ENCODE peak calls at places on chromosomes 16 and 17, in four cellular contexts. N, L, Y and D are unnamed samples.

GRCh38 chr17:7017827-7018200 is 5.0 kb upstream of the BCL6B start:
- DNase-seq in N (no peak), L (no peak), Y (no peak), D (no peak)

GRCh38 chr16:11353158-11353557 is 7.9 kb downstream of the RMI2 start:
- DNase-seq in N (no peak), L (no peak), Y (no peak), D (no peak)

GRCh38 chr17:48113201-48113676 is 5.7 kb downstream of the SNX11 start:
- DNase-seq in N (no peak), L (no peak), Y (peak), D (no peak)

GRCh38 chr17:19670906-19671305 is 22.4 kb downstream of the ALDH3A2 start:
- DNase-seq in N (no peak), L (no peak), Y (no peak), D (no peak)

GRCh38 chr16:1656808-1657617 is 21.1 kb upstream of the JPT2 start:
- DNase-seq in N (peak), L (no peak), Y (no peak), D (no peak)

GRCh38 chr16:15810949-15811348 is 45.9 kb downstream of the MYH11 start:
- DNase-seq in N (no peak), L (no peak), Y (no peak), D (no peak)

GRCh38 chr17:3710951-3711383 is 12.7 kb upstream of the HASPIN start:
- DNase-seq in N (no peak), L (no peak), Y (peak), D (no peak)

GRCh38 chr17:39755550-39756375 is 18.0 kb downstream of the GRB7 start:
- DNase-seq in N (no peak), L (no peak), Y (peak), D (no peak)

GRCh38 chr17:8960325-8961144 is 5.0 kb downstream of the PIK3R5 start:
- DNase-seq in N (no peak), L (no peak), Y (no peak), D (no peak)

GRCh38 chr17:10574324-10574723 is 24.9 kb upstream of the MYH2 start:
- DNase-seq in N (no peak), L (no peak), Y (no peak), D (no peak)

GRCh38 chr16:2895813-2896212 is 12.8 kb downstream of the FLYWCH2 start:
- DNase-seq in N (no peak), L (no peak), Y (no peak), D (no peak)

DNA sequence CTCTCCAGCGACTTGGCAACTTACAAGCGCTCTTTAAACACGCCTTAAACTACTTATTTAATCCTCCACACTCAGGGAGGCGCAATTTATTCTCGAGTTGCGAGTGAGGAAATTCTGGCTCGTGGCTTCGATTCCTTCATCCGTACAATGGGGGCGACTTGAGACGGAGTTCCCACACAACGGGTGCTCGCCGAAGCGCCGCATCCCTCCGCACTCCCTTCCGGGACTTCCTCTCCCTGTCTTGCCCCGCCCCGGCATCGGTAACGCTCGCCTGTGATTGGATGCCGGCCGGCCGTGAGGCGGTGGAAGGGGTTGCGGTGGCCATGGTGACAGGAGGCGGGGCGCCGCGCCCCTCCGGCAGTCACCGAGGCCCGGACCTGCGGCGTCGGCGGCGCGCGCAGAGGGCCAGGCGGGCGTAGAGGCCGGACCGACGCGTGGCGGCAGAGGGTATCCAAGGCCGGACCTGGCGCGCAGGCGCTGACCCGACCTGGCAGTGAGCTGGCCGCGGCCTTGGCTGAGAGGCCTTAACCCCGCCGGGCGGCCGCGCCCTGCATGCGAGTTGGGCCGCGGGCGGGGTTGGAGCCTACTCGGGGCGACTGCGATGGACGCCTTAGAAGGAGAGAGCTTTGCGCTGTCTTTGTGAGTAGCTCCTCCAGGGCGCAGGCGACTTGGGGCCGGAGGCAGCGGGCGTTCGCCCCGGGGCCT is at the start of gene ARL2BP:
- DNase-seq in N (peak), L (peak), Y (peak), D (peak)
- H3K9ac ChIP-seq in N (peak), L (peak), Y (peak), D (peak)

DNA sequence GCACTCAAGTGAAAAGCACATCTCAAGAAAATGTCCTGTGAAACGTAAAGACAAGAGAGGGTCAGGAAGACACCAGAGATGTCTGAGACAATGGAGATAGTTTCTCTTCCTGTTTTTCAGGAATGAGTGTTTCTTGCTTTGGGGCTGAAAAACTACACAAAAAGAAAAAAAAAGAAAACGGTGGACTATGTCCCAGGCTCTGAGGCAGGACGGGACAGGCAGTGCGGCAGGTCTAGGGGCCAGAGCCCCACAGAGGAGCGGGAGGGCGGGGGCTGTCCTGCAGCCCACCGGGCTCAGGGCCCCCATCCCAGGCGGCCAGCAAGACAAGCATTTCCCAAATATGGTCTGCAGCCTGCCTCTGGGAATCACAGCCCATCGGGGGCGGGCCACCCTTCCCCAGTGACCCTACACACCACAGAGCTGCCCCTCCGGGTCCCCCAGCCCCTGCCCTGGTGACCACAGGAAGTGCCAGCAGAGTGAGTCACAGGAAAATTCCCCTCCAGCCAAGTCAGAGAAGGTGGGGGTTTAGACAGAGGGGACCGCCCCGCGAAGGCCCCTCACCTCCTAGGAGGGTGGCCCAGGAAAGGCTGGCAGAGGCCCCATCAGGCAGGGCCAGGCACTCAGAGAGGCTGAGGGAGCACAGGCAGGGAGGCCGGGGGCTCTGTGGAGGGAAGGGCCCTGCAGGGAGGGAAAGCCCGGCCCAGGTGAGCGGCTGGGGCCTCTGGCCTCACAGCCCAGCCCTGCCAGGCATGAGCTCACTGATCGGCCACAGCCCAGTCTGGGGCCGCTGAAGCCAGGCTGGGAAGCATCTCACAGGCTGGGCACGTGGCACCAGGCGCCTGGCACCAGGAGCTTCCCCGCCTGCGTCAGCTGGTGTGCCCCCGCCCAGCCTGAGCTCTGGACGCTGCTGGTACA is 6.3 kb downstream of the BCAR1 start:
- DNase-seq in N (no peak), L (no peak), Y (no peak), D (no peak)
- TF ChIP-seq POLR2AphosphoS5 in N (no peak), L (peak), Y (no peak), D (no peak)

GRCh38 chr17:64120159-64120558 is 9.8 kb downstream of the ERN1 start:
- DNase-seq in N (no peak), L (no peak), Y (no peak), D (no peak)
- H3K27ac ChIP-seq in N (no peak), L (no peak), Y (peak), D (no peak)

GRCh38 chr16:70570967-70571570 is 47.5 kb downstream of the SF3B3 start:
- DNase-seq in N (no peak), L (no peak), Y (no peak), D (no peak)

GRCh38 chr16:70573451-70574121 is 50.0 kb downstream of the SF3B3 start:
- DNase-seq in N (no peak), L (no peak), Y (no peak), D (no peak)

GRCh38 chr16:70571623-70572022 is 48.0 kb downstream of the SF3B3 start:
- DNase-seq in N (no peak), L (no peak), Y (no peak), D (no peak)

GRCh38 chr16:70572926-70573270 is 49.3 kb downstream of the SF3B3 start:
- DNase-seq in N (no peak), L (no peak), Y (no peak), D (no peak)

GRCh38 chr16:70572050-70572925 is 48.7 kb downstream of the SF3B3 start:
- DNase-seq in N (no peak), L (no peak), Y (no peak), D (no peak)
- H3K9ac ChIP-seq in N (no peak), L (no peak), Y (no peak), D (no peak)

GRCh38 chr17:58412910-58413630 is 4.3 kb downstream of the RNF43 start:
- DNase-seq in N (peak), L (no peak), Y (no peak), D (no peak)
- TF ChIP-seq POLR2AphosphoS5 in N (no peak), L (no peak), Y (no peak), D (no peak)

GRCh38 chr17:67481808-67482207 is 104.7 kb downstream of the PITPNC1 start:
- DNase-seq in N (no peak), L (no peak), Y (no peak), D (no peak)
- H3K27ac ChIP-seq in N (no peak), L (no peak), Y (no peak), D (no peak)

GRCh38 chr16:68737046-68737729 is at the start of gene CDH1:
- DNase-seq in N (no peak), L (peak), Y (no peak), D (no peak)
- H3K9ac ChIP-seq in N (no peak), L (peak), Y (no peak), D (no peak)

DNA sequence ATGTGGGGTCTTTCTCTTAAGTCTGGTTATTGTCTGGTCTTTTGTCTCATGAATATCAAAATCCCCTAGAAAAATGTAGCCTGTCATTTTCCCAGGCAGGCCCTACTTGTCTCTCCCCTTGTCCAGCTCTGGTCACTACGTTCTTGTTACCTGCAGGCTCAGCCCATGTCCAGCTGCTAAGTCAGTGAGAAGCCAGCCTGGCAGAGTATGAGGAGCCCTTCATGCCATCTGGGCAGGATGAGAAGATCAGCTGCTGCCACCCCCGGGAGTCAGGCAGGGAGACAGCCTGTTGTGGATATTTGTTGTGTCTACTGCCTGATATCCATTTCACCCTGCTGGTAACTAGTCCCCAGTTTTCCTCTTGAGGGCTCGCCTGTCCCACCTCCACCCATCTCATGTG is 88.9 kb downstream of the ASIC2 start:
- DNase-seq in N (no peak), L (no peak), Y (no peak), D (no peak)
- TF ChIP-seq POLR2AphosphoS5 in N (no peak), L (no peak), Y (no peak), D (no peak)

DNA sequence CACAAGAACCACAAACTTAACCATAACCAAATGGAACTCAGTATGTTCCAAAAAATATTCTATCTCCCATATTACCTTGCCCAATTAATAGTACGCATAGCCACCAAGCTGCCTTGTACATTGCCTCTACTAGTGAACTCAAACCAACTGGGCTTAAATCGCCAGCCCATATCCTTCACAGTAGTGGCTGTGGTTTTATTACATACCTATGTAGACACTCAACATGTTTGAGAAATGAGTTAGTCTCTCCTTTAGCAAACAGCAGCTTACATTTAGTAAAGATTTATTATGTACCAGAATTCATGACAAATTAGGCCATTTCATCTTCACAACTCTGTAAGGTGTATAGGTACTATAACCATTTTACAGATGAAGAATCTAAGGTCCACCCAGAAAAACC is 41.4 kb downstream of the GRB2 start:
- DNase-seq in N (no peak), L (no peak), Y (no peak), D (no peak)
- H3K27ac ChIP-seq in N (no peak), L (no peak), Y (peak), D (no peak)

GRCh38 chr17:17793378-17794214 is 43.2 kb downstream of the SREBF1 start:
- DNase-seq in N (no peak), L (no peak), Y (no peak), D (no peak)
- H3K9ac ChIP-seq in N (no peak), L (no peak), Y (no peak), D (no peak)